ENCODE peak calls at places on chromosome 19, in seven cellular contexts. V is ovary, L is heart left ventricle, R is sigmoid colon, C is stomach, K is Peyer's patch, G is HCT116. J is an unnamed sample.

GRCh38 chr19:16940626-16941025 is 51.8 kb downstream of the F2RL3 start:
- DNase-seq in V (no peak), L (no peak), R (no peak), C (no peak), K (no peak), G (no peak), J (no peak)

GRCh38 chr19:5947435-5947834 is 30.5 kb downstream of the RANBP3 start:
- DNase-seq in V (no peak), L (peak; percentile 67), R (peak; percentile 94), C (peak; percentile 37), K (no peak), G (no peak), J (peak; percentile 44)

GRCh38 chr19:38547446-38547845 is 70.3 kb downstream of the MAP4K1 start:
- DNase-seq in V (no peak), L (no peak), R (no peak), C (no peak), K (no peak), G (no peak), J (no peak)

GRCh38 chr19:51179297-51179696 is 37.2 kb downstream of the SIGLEC7 start:
- DNase-seq in V (no peak), L (no peak), R (no peak), C (no peak), K (no peak), G (no peak), J (no peak)

GRCh38 chr19:41218615-41219507 is at the start of gene AXL:
- DNase-seq in V (peak; percentile 86), L (peak; percentile 67), R (peak; percentile 95), C (peak; percentile 39), K (peak; percentile 25), G (peak; percentile 38), J (peak; percentile 62)

GRCh38 chr19:15181394-15181793 is 19.4 kb downstream of the NOTCH3 start:
- DNase-seq in V (no peak), L (no peak), R (no peak), C (no peak), K (no peak), G (no peak), J (peak; percentile 38)

GRCh38 chr19:2552859-2553258 is 76.9 kb downstream of the GADD45B start:
- DNase-seq in V (no peak), L (no peak), R (peak; percentile 64), C (no peak), K (peak; percentile 65), G (no peak), J (no peak)

GRCh38 chr19:35545001-35545854 is at the start of gene TMEM147:
- DNase-seq in V (peak; percentile 94), L (peak; percentile 95), R (peak; percentile 96), C (peak; percentile 94), K (peak; percentile 90), G (peak; percentile 70), J (peak; percentile 96)

GRCh38 chr19:5983367-5983955 is 5.5 kb upstream of the RANBP3 start:
- DNase-seq in V (no peak), L (no peak), R (no peak), C (no peak), K (no peak), G (no peak), J (no peak)

GRCh38 chr19:39130337-39131254 is 5.0 kb downstream of the PAK4 start:
- DNase-seq in V (no peak), L (no peak), R (no peak), C (no peak), K (no peak), G (no peak), J (no peak)

GRCh38 chr19:46546194-46546896 is 50.7 kb upstream of the PNMA8B start:
- DNase-seq in V (peak; percentile 44), L (no peak), R (no peak), C (peak; percentile 60), K (no peak), G (no peak), J (peak; percentile 80)

GRCh38 chr19:48963371-48964204 is 1.5 kb upstream of the FTL start:
- DNase-seq in V (peak; percentile 87), L (peak; percentile 86), R (peak; percentile 95), C (peak; percentile 77), K (peak; percentile 84), G (no peak), J (peak; percentile 83)

GRCh38 chr19:6774821-6775707 is 2.6 kb downstream of the VAV1 start:
- DNase-seq in V (no peak), L (no peak), R (no peak), C (no peak), K (no peak), G (no peak), J (peak; percentile 51)

GRCh38 chr19:16452321-16452720 is 19.4 kb downstream of the EPS15L1 start:
- DNase-seq in V (no peak), L (no peak), R (no peak), C (no peak), K (no peak), G (no peak), J (no peak)

GRCh38 chr19:10110972-10111317 is 548 bp upstream of the P2RY11 start:
- DNase-seq in V (no peak), L (no peak), R (no peak), C (no peak), K (no peak), G (no peak), J (no peak)

GRCh38 chr19:10109528-10109927 is 2.0 kb upstream of the P2RY11 start:
- DNase-seq in V (no peak), L (no peak), R (no peak), C (no peak), K (no peak), G (no peak), J (no peak)

GRCh38 chr19:10112037-10112751 is 701 bp downstream of the P2RY11 start:
- DNase-seq in V (no peak), L (no peak), R (no peak), C (no peak), K (peak; percentile 35), G (no peak), J (no peak)

GRCh38 chr19:10111405-10111811 is at the start of gene P2RY11:
- DNase-seq in V (no peak), L (no peak), R (no peak), C (no peak), K (peak; percentile 80), G (no peak), J (no peak)

DNA sequence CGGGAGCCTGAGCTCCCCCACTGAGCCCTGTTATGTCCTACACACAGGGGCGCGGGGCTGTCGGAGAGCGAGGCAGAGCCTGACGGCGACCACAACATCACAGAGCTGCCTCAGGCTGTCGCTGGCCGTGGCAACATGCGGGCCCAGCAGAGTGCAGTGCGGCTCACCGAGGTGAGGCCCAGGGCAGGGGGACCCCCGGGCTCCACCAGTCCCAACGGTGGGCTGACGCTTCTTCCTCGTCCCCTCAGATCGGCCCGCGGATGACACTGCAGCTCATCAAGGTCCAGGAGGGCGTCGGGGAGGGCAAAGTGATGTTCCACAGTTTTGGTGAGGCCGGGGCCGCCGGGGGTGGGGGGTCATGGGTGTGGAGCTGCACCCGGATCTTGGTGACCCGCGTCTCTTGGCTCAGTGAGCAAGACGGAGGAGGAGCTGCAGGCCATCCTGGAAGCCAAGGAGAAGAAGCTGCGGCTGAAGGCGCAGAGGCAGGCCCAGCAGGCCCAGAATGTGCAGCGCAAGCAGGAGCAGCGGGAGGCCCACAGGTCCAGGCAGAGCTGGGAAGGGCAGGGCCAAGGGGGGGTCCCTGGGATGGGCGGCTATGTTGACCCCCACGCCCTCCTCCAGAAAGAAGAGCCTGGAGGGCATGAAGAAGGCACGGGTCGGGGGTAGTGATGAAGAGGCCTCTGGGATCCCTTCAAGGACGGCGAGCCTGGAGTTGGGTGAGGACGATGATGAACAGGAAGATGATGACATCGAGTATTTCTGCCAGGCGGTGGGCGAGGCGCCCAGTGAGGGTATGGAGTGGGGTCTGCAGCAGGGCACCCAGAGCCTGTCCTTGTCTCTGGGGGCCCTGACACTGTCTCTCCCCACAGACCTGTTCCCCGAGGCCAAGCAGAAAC is 1.2 kb upstream of the P2RY11 start:
- DNase-seq in V (no peak), L (no peak), R (no peak), C (no peak), K (no peak), G (no peak), J (no peak)
- TF ChIP-seq POLR2A in V (no peak), L (no peak), R (no peak), C (no peak), K (no peak), G (no peak), J (no peak)

GRCh38 chr19:18339703-18340102 is 695 bp upstream of the PGPEP1 start:
- DNase-seq in V (no peak), L (no peak), R (no peak), C (no peak), K (no peak), G (no peak), J (no peak)
- TF ChIP-seq CTCF in V (no peak), L (no peak), R (no peak), C (no peak), K (no peak), G (peak; percentile 37), J (peak; percentile 16)

DNA sequence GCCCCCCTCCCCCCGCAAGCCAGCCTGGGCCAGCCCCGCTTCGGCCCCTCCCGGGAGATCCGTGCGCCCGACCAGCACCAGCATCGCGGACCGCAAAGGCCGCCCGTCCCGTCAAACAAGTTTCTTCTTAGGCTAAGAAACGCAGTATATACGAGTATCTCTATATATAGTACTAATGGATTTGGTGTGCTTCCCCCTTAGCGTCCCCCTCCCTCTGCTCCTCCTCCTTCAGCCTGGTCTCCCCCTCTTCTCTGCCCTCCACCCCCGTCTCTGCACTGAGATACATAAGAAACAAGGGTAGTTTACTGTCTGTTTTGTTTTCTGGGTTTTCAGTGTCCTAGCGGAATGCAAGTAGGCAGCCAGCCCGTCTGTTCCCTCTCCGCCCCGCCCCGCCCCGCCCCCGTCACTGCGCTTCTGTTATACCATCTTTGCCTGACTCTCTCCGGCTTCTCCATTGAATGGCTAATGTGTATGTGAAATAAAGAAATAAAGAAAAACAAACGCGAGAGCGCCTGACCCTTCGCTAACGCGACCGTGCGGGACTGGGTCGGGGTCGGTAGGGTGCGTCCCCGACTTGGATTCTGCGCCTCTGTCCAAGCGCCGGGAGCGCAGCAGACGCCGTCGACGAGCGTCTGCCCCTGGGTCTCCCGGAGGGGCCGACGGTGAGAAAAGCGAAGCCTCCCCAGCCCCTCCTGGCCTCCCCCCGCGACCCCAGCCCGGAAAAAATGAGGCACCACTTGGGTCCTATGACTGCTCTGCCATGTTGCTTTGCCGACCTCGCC is 4.2 kb downstream of the LYL1 start:
- DNase-seq in V (no peak), L (no peak), R (peak; percentile 78), C (no peak), K (peak; percentile 50), G (no peak), J (no peak)
- TF ChIP-seq POLR2A in V (no peak), L (no peak), R (no peak), C (no peak), K (no peak), G (no peak), J (no peak)

GRCh38 chr19:1055028-1055425 is 11.9 kb upstream of the ARHGAP45 start:
- DNase-seq in V (no peak), L (no peak), R (no peak), C (no peak), K (no peak), G (no peak), J (no peak)

GRCh38 chr19:1055886-1056620 is 10.9 kb upstream of the ARHGAP45 start:
- DNase-seq in V (no peak), L (no peak), R (no peak), C (no peak), K (no peak), G (no peak), J (no peak)

GRCh38 chr19:1054102-1055027 is 12.6 kb upstream of the ARHGAP45 start:
- DNase-seq in V (no peak), L (no peak), R (no peak), C (no peak), K (no peak), G (no peak), J (no peak)

GRCh38 chr19:1058112-1058511 is 8.9 kb upstream of the ARHGAP45 start:
- DNase-seq in V (no peak), L (no peak), R (no peak), C (no peak), K (peak; percentile 50), G (no peak), J (no peak)

GRCh38 chr19:1057185-1057857 is 9.6 kb upstream of the ARHGAP45 start:
- DNase-seq in V (no peak), L (no peak), R (no peak), C (no peak), K (no peak), G (no peak), J (no peak)
- TF ChIP-seq CTCF in V (no peak), L (no peak), R (no peak), C (no peak), K (peak; percentile 15), G (peak; percentile 50), J (no peak)